ENCODE peak calls at places on chromosomes 3 and 15, in six cellular contexts. P is stimulated activated CD4-positive, alpha-beta T cell treated with anti-CD3 and anti-CD28 coated beads, Interleukin-15, amount 100 ng/mL, for 24 hours; M is upper lobe of right lung; F is NCI-H524; Q is IMR-90; Y is caudate nucleus. C is an unnamed sample.

GRCh38 chr3:127425505-127426443 is 137.9 kb upstream of the PRR20G start:
- DNase-seq in M (no peak), Q (no peak), P (no peak), F (no peak), Y (no peak), C (no peak)

GRCh38 chr15:84654689-84655453 is 788 bp upstream of the WDR73 start:
- DNase-seq in F (peak), P (peak), Y (peak), Q (peak), M (peak), C (peak)

GRCh38 chr3:120557115-120557514 is 39.0 kb upstream of the NDUFB4 start:
- DNase-seq in Q (no peak), F (no peak), Y (no peak), P (no peak), M (no peak), C (no peak)

GRCh38 chr3:187740446-187741399 is 4.5 kb downstream of the BCL6 start:
- DNase-seq in P (peak), Q (peak), M (peak), F (peak), Y (peak), C (peak)

GRCh38 chr3:23161308-23161707 is 41.8 kb upstream of the UBE2E2 start:
- DNase-seq in F (no peak), Q (no peak), M (no peak), Y (no peak), P (no peak), C (no peak)

GRCh38 chr3:78003090-78003489 is 963.2 kb downstream of the ROBO2 start:
- DNase-seq in Y (no peak), P (no peak), Q (no peak), M (no peak), F (peak), C (no peak)

GRCh38 chr15:67079361-67079760 is 14.0 kb downstream of the SMAD3 start:
- DNase-seq in Y (no peak), Q (peak), P (no peak), F (no peak), M (no peak), C (no peak)

GRCh38 chr3:107598926-107599754 is 76.4 kb downstream of the BBX start:
- DNase-seq in Y (no peak), M (no peak), Q (peak), F (peak), P (peak), C (no peak)

GRCh38 chr3:30228302-30228631 is 378.1 kb upstream of the TGFBR2 start:
- DNase-seq in F (no peak), P (no peak), Y (no peak), Q (no peak), M (no peak), C (no peak)

GRCh38 chr3:55692958-55693558 is 206.0 kb upstream of the WNT5A start:
- DNase-seq in Q (peak), Y (no peak), P (no peak), F (no peak), M (no peak), C (peak)

GRCh38 chr15:74134387-74135027 is 4.1 kb downstream of the ISLR2 start:
- DNase-seq in Y (no peak), F (no peak), P (no peak), M (no peak), Q (peak), C (no peak)